ENCODE peak calls at places on chromosomes 13 and 19, in four cellular contexts. Q is HL-60, R is GM12878, A is K562. B is an unnamed sample.
A peak's percentile ranks its signal among the peaks of the same experiment; 100 is the strongest.

GRCh38 chr13:113597386-113598080 is 13.0 kb downstream of the TFDP1 start:
- DNase-seq in Q (no peak), R (no peak), A (no peak), B (no peak)

GRCh38 chr13:80379245-80379644 is 38.3 kb upstream of the SPRY2 start:
- DNase-seq in Q (no peak), R (no peak), A (no peak), B (no peak)

GRCh38 chr19:51158474-51159129 is 16.5 kb downstream of the SIGLEC7 start:
- DNase-seq in Q (peak; percentile 82), R (no peak), A (peak; percentile 73), B (no peak)

GRCh38 chr19:8473652-8474476 is 28.6 kb downstream of the PRAM1 start:
- DNase-seq in Q (no peak), R (peak; percentile 45), A (no peak), B (peak; percentile 51)

GRCh38 chr13:21546372-21546771 is 57.6 kb downstream of the MICU2 start:
- DNase-seq in Q (peak; percentile 68), R (no peak), A (no peak), B (no peak)

GRCh38 chr19:50933640-50934039 is 19.2 kb downstream of the KLK5 start:
- DNase-seq in Q (no peak), R (no peak), A (no peak), B (no peak)

GRCh38 chr13:65901723-65902122 is 1328.4 kb downstream of the PCDH9 start:
- DNase-seq in Q (no peak), R (no peak), A (no peak), B (no peak)

GRCh38 chr19:7440188-7440975 is 48.5 kb downstream of the PEX11G start:
- DNase-seq in Q (no peak), R (no peak), A (no peak), B (no peak)

GRCh38 chr13:97267418-97268059 is 45.4 kb downstream of the MBNL2 start:
- DNase-seq in Q (no peak), R (no peak), A (no peak), B (no peak)

GRCh38 chr19:54921082-54921481 is 15.1 kb downstream of the NCR1 start:
- DNase-seq in Q (no peak), R (no peak), A (no peak), B (no peak)

GRCh38 chr19:52963229-52963760 is 614 bp upstream of the ZNF816 start:
- DNase-seq in Q (no peak), R (no peak), A (peak; percentile 14), B (no peak)

GRCh38 chr19:38701455-38702063 is 42.7 kb downstream of the CAPN12 start:
- DNase-seq in Q (no peak), R (no peak), A (no peak), B (no peak)

GRCh38 chr13:87975035-87975434 is 303.9 kb downstream of the SLITRK5 start:
- DNase-seq in Q (no peak), R (no peak), A (no peak), B (no peak)

GRCh38 chr13:89925107-89925506 is 1422.4 kb upstream of the MIR17HG start:
- DNase-seq in Q (peak; percentile 17), R (no peak), A (no peak), B (no peak)

GRCh38 chr13:38417727-38418126 is 68.1 kb downstream of the UFM1 start:
- DNase-seq in Q (peak; percentile 14), R (no peak), A (peak; percentile 12), B (no peak)

GRCh38 chr19:1361601-1362384 is 21.9 kb upstream of the NDUFS7 start:
- DNase-seq in Q (no peak), R (no peak), A (no peak), B (no peak)

GRCh38 chr13:78742659-78743058 is 83.7 kb upstream of the OBI1 start:
- DNase-seq in Q (no peak), R (no peak), A (no peak), B (no peak)

GRCh38 chr13:27295660-27296059 is 25.0 kb downstream of the RASL11A start:
- DNase-seq in Q (no peak), R (no peak), A (no peak), B (no peak)

GRCh38 chr13:27295096-27295495 is 24.5 kb downstream of the RASL11A start:
- DNase-seq in Q (no peak), R (no peak), A (no peak), B (no peak)

GRCh38 chr13:27293051-27293691 is 22.5 kb downstream of the RASL11A start:
- DNase-seq in Q (no peak), R (no peak), A (no peak), B (no peak)

GRCh38 chr13:27296496-27296895 is 25.9 kb downstream of the RASL11A start:
- DNase-seq in Q (no peak), R (no peak), A (no peak), B (no peak)

DNA sequence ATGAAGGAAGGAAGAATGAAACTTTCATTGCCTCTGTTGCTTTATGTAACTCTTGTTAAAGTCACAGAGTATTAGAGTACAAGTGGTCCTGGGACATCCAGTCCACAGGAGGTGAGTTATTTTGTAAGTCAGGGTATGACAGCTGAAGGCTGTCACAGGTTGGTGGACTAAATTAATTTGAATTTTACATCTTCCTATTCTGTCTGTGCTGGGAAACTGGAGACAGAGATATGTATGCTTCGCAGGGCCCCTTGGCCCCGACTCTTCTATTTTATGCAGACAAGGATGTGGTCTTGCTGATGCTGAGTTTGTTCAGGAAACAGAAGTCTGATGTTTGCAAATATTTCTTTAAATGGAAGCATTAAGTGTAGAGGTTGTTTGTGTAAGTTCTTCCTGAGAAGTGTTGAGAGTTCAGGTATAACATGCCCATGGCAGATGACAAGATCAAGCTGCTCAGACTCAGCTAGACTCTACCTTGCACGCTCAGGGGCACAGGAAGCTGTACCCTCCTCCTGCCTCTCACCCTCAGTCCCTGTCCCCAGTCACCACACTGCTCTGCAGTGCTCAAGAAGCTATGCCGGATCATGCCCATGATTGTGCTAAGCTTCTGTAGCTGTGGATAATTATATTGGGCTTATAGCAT is 23.4 kb downstream of the RASL11A start:
- DNase-seq in Q (no peak), R (no peak), A (no peak), B (no peak)
- TF ChIP-seq SPI1 in Q (no peak), R (no peak), A (no peak), B (no peak)

GRCh38 chr13:30113983-30114491 is 193.3 kb downstream of the KATNAL1 start:
- DNase-seq in Q (no peak), R (no peak), A (peak; percentile 20), B (no peak)

GRCh38 chr13:30111810-30112209 is 195.5 kb downstream of the KATNAL1 start:
- DNase-seq in Q (peak; percentile 40), R (no peak), A (no peak), B (no peak)

GRCh38 chr13:30114586-30115256 is 192.6 kb downstream of the KATNAL1 start:
- DNase-seq in Q (peak; percentile 92), R (no peak), A (peak; percentile 78), B (peak; percentile 82)

GRCh38 chr13:30113531-30113930 is 193.8 kb downstream of the KATNAL1 start:
- DNase-seq in Q (no peak), R (no peak), A (peak; percentile 16), B (no peak)

GRCh38 chr13:30112602-30113435 is 194.5 kb downstream of the KATNAL1 start:
- DNase-seq in Q (peak; percentile 83), R (no peak), A (peak; percentile 63), B (peak; percentile 62)
- TF ChIP-seq SPI1 in Q (no peak), R (no peak), A (no peak), B (no peak)

GRCh38 chr13:99847318-99847750 is 124.2 kb downstream of the ZIC5 start:
- DNase-seq in Q (no peak), R (no peak), A (no peak), B (no peak)

GRCh38 chr13:99842379-99842778 is 129.2 kb downstream of the ZIC5 start:
- DNase-seq in Q (no peak), R (no peak), A (no peak), B (no peak)

GRCh38 chr13:99845136-99845874 is 126.3 kb downstream of the ZIC5 start:
- DNase-seq in Q (no peak), R (no peak), A (no peak), B (no peak)

DNA sequence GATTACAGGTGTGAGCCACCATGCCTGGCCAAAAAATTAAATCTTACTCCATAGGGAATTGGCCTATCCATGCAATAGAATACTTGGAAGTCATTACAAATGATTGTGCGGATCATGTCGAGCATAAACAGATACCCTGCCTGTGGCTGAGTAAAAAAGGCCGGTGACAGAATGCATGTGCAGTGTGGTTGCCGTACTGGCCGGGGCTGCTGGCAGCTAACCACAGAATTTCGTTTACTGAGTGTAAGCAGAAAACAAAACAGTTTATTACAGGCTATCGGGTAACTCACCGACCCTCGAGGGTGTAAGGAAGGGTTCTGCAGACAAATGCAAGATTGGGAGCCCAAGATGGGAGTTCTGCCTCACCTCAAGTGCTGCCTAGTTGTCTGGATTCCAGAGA is 127.7 kb downstream of the ZIC5 start:
- DNase-seq in Q (no peak), R (no peak), A (no peak), B (no peak)
- TF ChIP-seq SPI1 in Q (no peak), R (no peak), A (no peak), B (no peak)

DNA sequence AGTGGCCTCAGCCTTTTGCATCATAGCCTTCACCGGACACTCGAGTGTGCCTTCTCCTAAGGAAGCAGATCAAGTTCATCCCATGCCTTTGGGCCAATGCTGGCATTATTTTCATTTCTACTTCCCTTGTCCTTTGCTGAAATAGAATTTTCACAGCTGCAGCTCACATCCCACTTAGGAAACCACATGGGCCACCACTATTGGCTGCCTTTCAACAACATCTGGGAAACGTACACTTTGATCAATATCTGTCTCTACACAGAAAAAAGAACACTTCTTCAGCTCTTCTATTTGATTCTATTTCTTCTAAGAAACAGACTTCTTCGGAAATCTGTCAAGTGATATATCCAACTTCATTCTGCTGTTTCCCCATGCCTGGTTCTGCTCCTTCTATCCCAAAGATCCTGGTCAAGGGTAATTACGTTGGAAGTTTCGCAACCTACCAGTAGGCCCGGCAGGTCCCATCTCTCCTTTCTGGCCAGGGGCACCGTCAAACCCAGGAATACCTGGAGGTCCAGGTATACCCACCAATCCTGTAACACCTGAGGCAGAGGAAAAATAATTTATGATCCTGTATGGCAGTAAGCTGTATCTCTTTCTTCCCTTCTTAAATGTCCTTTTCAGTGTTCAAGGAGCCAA is 143.8 kb downstream of the COL4A1 start:
- DNase-seq in Q (no peak), R (no peak), A (no peak), B (no peak)
- TF ChIP-seq SPI1 in Q (no peak), R (no peak), A (no peak), B (no peak)

DNA sequence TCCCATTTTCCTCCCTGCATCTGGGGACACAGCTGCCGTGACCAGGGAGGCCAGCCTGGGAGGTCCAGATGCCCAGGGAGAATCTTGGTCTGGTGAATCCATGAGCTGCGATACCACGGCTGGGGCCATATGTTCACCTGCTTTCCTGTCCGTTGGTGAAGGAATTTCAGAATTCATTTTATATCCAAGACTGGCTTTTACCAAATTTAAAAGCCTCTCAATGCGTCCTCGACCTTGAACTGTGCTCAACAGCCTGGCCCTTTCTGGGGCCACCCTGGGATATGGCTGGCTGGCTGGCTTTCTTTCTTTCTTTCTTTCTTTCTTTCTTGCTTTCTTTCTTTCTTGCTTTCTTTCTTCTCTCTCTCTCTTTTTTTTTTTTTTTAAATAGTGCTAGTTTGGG is 22.2 kb upstream of the GDF15 start:
- DNase-seq in Q (no peak), R (no peak), A (no peak), B (no peak)
- TF ChIP-seq SPI1 in Q (no peak), R (no peak), A (no peak), B (no peak)

B was measured in GM12891.